ENCODE peak calls at places on chromosomes 7 and 10, in six cellular contexts. L is cardiac fibroblast, Q is pancreas, D is tibial artery, H is astrocyte, U is tibial nerve. S is an unnamed sample.

GRCh38 chr7:96664793-96665192 is 44.9 kb downstream of the SEM1 start:
- DNase-seq in L (no peak), Q (no peak), D (no peak), H (no peak), U (no peak), S (no peak)

GRCh38 chr10:89646833-89647570 is 2.0 kb upstream of the PANK1 start:
- DNase-seq in L (no peak), Q (no peak), D (no peak), H (no peak), U (no peak), S (no peak)

GRCh38 chr7:100358857-100359212 is 918 bp downstream of the PILRB start:
- DNase-seq in L (no peak), Q (no peak), D (no peak), H (no peak), U (no peak), S (no peak)

GRCh38 chr7:46524350-46524749 is 603.3 kb upstream of the IGFBP3 start:
- DNase-seq in L (no peak), Q (no peak), D (no peak), H (no peak), U (no peak), S (peak)

GRCh38 chr7:131745645-131746248 is 189.3 kb upstream of the PODXL start:
- DNase-seq in L (peak), Q (no peak), D (no peak), H (peak), U (no peak), S (peak)

GRCh38 chr7:130921391-130922180 is 187.6 kb upstream of the KLF14 start:
- DNase-seq in L (peak), Q (no peak), D (peak), H (peak), U (peak), S (no peak)

GRCh38 chr7:119900996-119901395 is 372.0 kb upstream of the KCND2 start:
- DNase-seq in L (peak), Q (no peak), D (no peak), H (no peak), U (no peak), S (no peak)

GRCh38 chr10:5490032-5490431 is 9.3 kb downstream of the CALML5 start:
- DNase-seq in L (no peak), Q (no peak), D (no peak), H (no peak), U (no peak), S (no peak)

GRCh38 chr7:151518781-151519044 is 982 bp downstream of the RHEB start:
- DNase-seq in L (peak), Q (no peak), D (no peak), H (no peak), U (peak), S (no peak)

GRCh38 chr7:120308171-120308570 is 35.2 kb downstream of the KCND2 start:
- DNase-seq in L (no peak), Q (no peak), D (no peak), H (no peak), U (no peak), S (no peak)

GRCh38 chr10:61899997-61900828 is 1.3 kb upstream of the ARID5B start:
- DNase-seq in L (peak), Q (no peak), D (peak), H (peak), U (peak), S (peak)

GRCh38 chr10:65571011-65571570 is 1354.7 kb upstream of the LRRTM3 start:
- DNase-seq in L (peak), Q (no peak), D (no peak), H (no peak), U (no peak), S (no peak)

GRCh38 chr7:15567652-15568051 is 5.8 kb upstream of the AGMO start:
- DNase-seq in L (no peak), Q (no peak), D (no peak), H (no peak), U (no peak), S (no peak)

GRCh38 chr7:90611115-90611514 is 15.0 kb downstream of the CDK14 start:
- DNase-seq in L (no peak), Q (no peak), D (no peak), H (peak), U (no peak), S (no peak)

GRCh38 chr7:31073486-31074383 is 21.6 kb downstream of the ADCYAP1R1 start:
- DNase-seq in L (no peak), Q (no peak), D (no peak), H (peak), U (no peak), S (peak)

GRCh38 chr10:121754667-121755066 is 156.4 kb upstream of the FGFR2 start:
- DNase-seq in L (no peak), Q (no peak), D (no peak), H (no peak), U (no peak), S (no peak)

GRCh38 chr10:71078454-71079145 is 133.8 kb upstream of the UNC5B start:
- DNase-seq in L (no peak), Q (no peak), D (no peak), H (no peak), U (no peak), S (no peak)

GRCh38 chr10:72661436-72661835 is 30.5 kb upstream of the MCU start:
- DNase-seq in L (no peak), Q (no peak), D (no peak), H (no peak), U (no peak), S (no peak)

GRCh38 chr10:86732771-86733170 is 23.6 kb upstream of the BMPR1A start:
- DNase-seq in L (no peak), Q (no peak), D (no peak), H (no peak), U (no peak), S (no peak)

GRCh38 chr7:147547252-147547897 is 1043.2 kb upstream of the C7orf33 start:
- DNase-seq in L (peak), Q (peak), D (no peak), H (no peak), U (no peak), S (no peak)

GRCh38 chr7:97025983-97026704 is 1.5 kb upstream of the DLX5 start:
- DNase-seq in L (peak), Q (peak), D (no peak), H (peak), U (no peak), S (no peak)

GRCh38 chr7:157752832-157753291 is 416.1 kb downstream of the DNAJB6 start:
- DNase-seq in L (no peak), Q (no peak), D (no peak), H (peak), U (no peak), S (no peak)

GRCh38 chr10:117237401-117237991 is 3.4 kb upstream of the SLC18A2 start:
- DNase-seq in L (no peak), Q (no peak), D (no peak), H (no peak), U (no peak), S (no peak)

GRCh38 chr7:157079116-157079515 is 59.6 kb upstream of the UBE3C start:
- DNase-seq in L (no peak), Q (no peak), D (no peak), H (no peak), U (no peak), S (no peak)

GRCh38 chr7:157990226-157990877 is 597.3 kb downstream of the PTPRN2 start:
- DNase-seq in L (no peak), Q (no peak), D (no peak), H (no peak), U (no peak), S (no peak)

GRCh38 chr10:126060232-126060935 is 164.0 kb downstream of the FANK1 start:
- DNase-seq in L (peak), Q (no peak), D (peak), H (peak), U (peak), S (peak)

GRCh38 chr10:130466271-130466997 is 330.2 kb downstream of the GLRX3 start:
- DNase-seq in L (no peak), Q (no peak), D (no peak), H (no peak), U (no peak), S (no peak)

GRCh38 chr7:105581066-105581811 is at the start of gene EFCAB10:
- DNase-seq in L (peak), Q (peak), D (no peak), H (peak), U (no peak), S (peak)

GRCh38 chr10:58460157-58460556 is 52.5 kb upstream of the BICC1 start:
- DNase-seq in L (no peak), Q (no peak), D (no peak), H (no peak), U (no peak), S (no peak)

GRCh38 chr10:127243490-127244272 is 47.3 kb upstream of the INSYN2A start:
- DNase-seq in L (peak), Q (no peak), D (no peak), H (peak), U (no peak), S (peak)

DNA sequence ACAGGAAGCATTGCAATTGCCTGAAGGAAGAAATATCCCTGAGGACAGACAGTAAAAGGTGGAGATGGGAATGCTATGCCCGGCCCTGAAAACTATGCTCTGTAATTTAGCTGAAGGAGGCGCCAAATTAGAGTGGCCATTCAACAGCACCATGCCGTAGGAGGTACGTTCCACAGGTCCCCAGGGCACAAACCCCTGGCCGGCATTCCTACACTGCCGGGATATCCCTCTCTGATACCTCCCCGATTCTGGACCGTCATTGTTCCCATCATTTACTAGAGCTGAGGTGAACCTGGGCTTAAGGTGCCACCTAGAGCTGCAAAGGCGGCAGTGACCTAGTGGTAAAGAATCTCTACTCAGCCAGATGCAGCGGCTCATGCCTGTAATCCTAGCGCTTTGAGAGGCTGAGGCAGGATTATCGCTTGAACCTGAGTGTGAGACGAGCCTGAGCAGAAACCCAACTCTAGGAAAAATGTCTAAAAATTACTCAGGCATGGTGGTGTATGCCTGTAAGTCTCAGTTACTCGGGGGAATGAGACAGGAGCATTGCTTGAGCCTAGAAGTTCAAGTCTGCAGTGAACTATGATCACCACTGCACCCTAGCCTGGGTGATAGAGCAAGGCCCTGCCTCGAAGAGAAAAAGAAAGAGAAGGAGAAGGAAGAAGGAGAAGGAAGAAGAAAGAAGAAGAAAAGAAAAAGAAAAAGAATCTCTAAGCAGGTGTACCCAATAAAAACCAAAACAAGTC is 53.0 kb upstream of the TNKS2 start:
- DNase-seq in L (peak), Q (no peak), D (no peak), H (peak), U (no peak), S (no peak)
- TF ChIP-seq CTCF in L (peak), Q (no peak), D (no peak), H (no peak), U (no peak), S (peak)

GRCh38 chr7:101664893-101665471 is 35.9 kb upstream of the MYL10 start:
- DNase-seq in L (no peak), Q (no peak), D (no peak), H (no peak), U (no peak), S (no peak)
- TF ChIP-seq CTCF in L (no peak), Q (no peak), D (no peak), H (no peak), U (no peak), S (no peak)

GRCh38 chr7:98399903-98400537 is 870 bp downstream of the BAIAP2L1 start:
- DNase-seq in L (peak), Q (peak), D (no peak), H (peak), U (no peak), S (peak)

GRCh38 chr7:98399462-98399861 is 1.4 kb downstream of the BAIAP2L1 start:
- DNase-seq in L (no peak), Q (no peak), D (no peak), H (peak), U (no peak), S (peak)

GRCh38 chr7:98396768-98397167 is 4.1 kb downstream of the BAIAP2L1 start:
- DNase-seq in L (no peak), Q (no peak), D (no peak), H (no peak), U (no peak), S (no peak)

GRCh38 chr7:98398567-98399372 is 2.1 kb downstream of the BAIAP2L1 start:
- DNase-seq in L (no peak), Q (no peak), D (no peak), H (no peak), U (no peak), S (no peak)

DNA sequence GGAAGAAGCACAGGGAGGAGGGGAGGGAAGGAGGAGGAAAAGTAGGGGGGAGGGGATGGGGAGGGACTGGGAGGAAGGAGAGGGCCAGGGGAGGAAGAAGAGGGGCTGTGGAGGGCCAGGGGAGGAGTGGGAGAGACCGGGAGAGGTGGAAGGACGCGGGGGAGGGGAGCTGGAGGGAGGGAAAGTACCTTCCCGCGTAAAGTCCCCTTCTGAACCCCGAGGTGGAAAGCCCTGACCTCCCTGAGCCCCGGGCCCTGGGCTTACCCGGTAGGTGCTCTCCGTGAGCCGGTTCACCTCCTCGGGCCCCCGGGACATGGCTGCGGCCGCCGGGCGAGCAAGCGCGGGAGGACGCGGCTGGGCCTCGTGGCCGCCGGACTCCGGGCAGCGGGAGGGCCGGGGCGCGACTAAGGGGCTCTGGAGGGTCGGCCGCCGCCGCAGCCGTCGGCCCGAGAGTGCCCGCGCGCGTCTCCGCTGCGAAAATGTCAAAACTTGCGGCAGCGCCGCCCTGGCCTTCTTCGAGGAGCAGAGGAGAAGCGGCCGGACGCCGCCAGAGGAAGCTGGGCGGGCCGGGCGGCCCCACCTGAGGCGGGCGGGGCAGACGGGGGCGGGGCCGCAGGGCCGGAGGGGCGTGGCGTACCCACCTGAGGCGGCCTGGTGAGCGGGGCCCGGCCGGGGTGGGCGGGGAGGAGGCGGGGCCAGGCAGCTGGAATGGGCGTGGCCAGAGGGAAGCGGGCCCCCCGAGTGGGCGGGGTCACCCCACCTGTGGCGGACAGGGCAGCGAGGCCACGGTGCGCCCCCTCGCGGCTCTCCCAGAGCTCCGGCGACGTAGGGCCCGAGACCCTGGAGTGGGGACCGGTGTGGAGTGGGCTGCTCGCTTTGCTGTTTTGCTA is at the start of gene BAIAP2L1:
- DNase-seq in L (peak), Q (peak), D (no peak), H (peak), U (peak), S (peak)
- TF ChIP-seq CTCF in L (peak), Q (peak), D (no peak), H (peak), U (no peak), S (peak)

GRCh38 chr10:100342627-100342972 is 4.4 kb upstream of the SCD start:
- DNase-seq in L (no peak), Q (no peak), D (no peak), H (no peak), U (no peak), S (no peak)
- TF ChIP-seq CTCF in L (no peak), Q (no peak), D (no peak), H (no peak), U (no peak), S (peak)

S was measured in HFFc6.